ENCODE peak calls at places on chromosomes 11 and 22, in seven cellular contexts. One of them, this sample, is unnamed.

GRCh38 chr22:46070722-46071450 is 79.4 kb upstream of the PPARA start:
- DNase-seq in fibroblast of lung: peak
- DNase-seq in skeletal muscle cell: no peak
- DNase-seq in AG04449: no peak
- DNase-seq in ovary: peak
- DNase-seq in heart right ventricle: peak
- DNase-seq in fibroblast of pulmonary artery: peak
- DNase-seq in this sample: no peak

GRCh38 chr11:86473991-86474833 is 99.5 kb downstream of the CCDC81 start:
- DNase-seq in fibroblast of lung: peak
- DNase-seq in skeletal muscle cell: no peak
- DNase-seq in AG04449: no peak
- DNase-seq in ovary: no peak
- DNase-seq in heart right ventricle: peak
- DNase-seq in fibroblast of pulmonary artery: peak
- DNase-seq in this sample: no peak

GRCh38 chr11:95229199-95230053 is 1.6 kb downstream of the SESN3 start:
- DNase-seq in fibroblast of lung: peak
- DNase-seq in skeletal muscle cell: no peak
- DNase-seq in AG04449: no peak
- DNase-seq in ovary: no peak
- DNase-seq in heart right ventricle: no peak
- DNase-seq in fibroblast of pulmonary artery: peak
- DNase-seq in this sample: no peak

GRCh38 chr11:64659417-64660144 is 63.4 kb downstream of the NRXN2 start:
- DNase-seq in fibroblast of lung: peak
- DNase-seq in skeletal muscle cell: peak
- DNase-seq in AG04449: peak
- DNase-seq in ovary: no peak
- DNase-seq in heart right ventricle: no peak
- DNase-seq in fibroblast of pulmonary artery: peak
- DNase-seq in this sample: no peak

GRCh38 chr11:60528934-60529333 is 13.7 kb downstream of the MS4A13 start:
- DNase-seq in fibroblast of lung: no peak
- DNase-seq in skeletal muscle cell: no peak
- DNase-seq in AG04449: no peak
- DNase-seq in ovary: no peak
- DNase-seq in heart right ventricle: no peak
- DNase-seq in fibroblast of pulmonary artery: no peak
- DNase-seq in this sample: no peak

GRCh38 chr11:1869427-1870325 is 16.8 kb downstream of the LSP1 start:
- DNase-seq in fibroblast of lung: no peak
- DNase-seq in skeletal muscle cell: no peak
- DNase-seq in AG04449: no peak
- DNase-seq in ovary: no peak
- DNase-seq in heart right ventricle: peak
- DNase-seq in fibroblast of pulmonary artery: no peak
- DNase-seq in this sample: no peak

GRCh38 chr22:47090591-47091240 is 328.3 kb downstream of the TBC1D22A start:
- DNase-seq in fibroblast of lung: peak
- DNase-seq in skeletal muscle cell: no peak
- DNase-seq in AG04449: no peak
- DNase-seq in ovary: no peak
- DNase-seq in heart right ventricle: no peak
- DNase-seq in fibroblast of pulmonary artery: peak
- DNase-seq in this sample: no peak

GRCh38 chr11:120279490-120279889 is 39.5 kb downstream of the POU2F3 start:
- DNase-seq in fibroblast of lung: no peak
- DNase-seq in skeletal muscle cell: no peak
- DNase-seq in AG04449: no peak
- DNase-seq in ovary: no peak
- DNase-seq in heart right ventricle: no peak
- DNase-seq in fibroblast of pulmonary artery: no peak
- DNase-seq in this sample: no peak

GRCh38 chr11:32396331-32396730 is 39.0 kb downstream of the WT1 start:
- DNase-seq in fibroblast of lung: no peak
- DNase-seq in skeletal muscle cell: no peak
- DNase-seq in AG04449: no peak
- DNase-seq in ovary: no peak
- DNase-seq in heart right ventricle: no peak
- DNase-seq in fibroblast of pulmonary artery: no peak
- DNase-seq in this sample: no peak

GRCh38 chr11:63592975-63593395 is 21.2 kb downstream of the PLAAT3 start:
- DNase-seq in fibroblast of lung: no peak
- DNase-seq in skeletal muscle cell: no peak
- DNase-seq in AG04449: no peak
- DNase-seq in ovary: no peak
- DNase-seq in heart right ventricle: no peak
- DNase-seq in fibroblast of pulmonary artery: peak
- DNase-seq in this sample: no peak

GRCh38 chr22:47778160-47778658 is 1015.8 kb downstream of the TBC1D22A start:
- DNase-seq in fibroblast of lung: no peak
- DNase-seq in skeletal muscle cell: no peak
- DNase-seq in AG04449: no peak
- DNase-seq in ovary: no peak
- DNase-seq in heart right ventricle: no peak
- DNase-seq in fibroblast of pulmonary artery: no peak
- DNase-seq in this sample: no peak

GRCh38 chr11:16833026-16833425 is 94.6 kb downstream of the C11orf58 start:
- DNase-seq in fibroblast of lung: no peak
- DNase-seq in skeletal muscle cell: no peak
- DNase-seq in AG04449: no peak
- DNase-seq in ovary: no peak
- DNase-seq in heart right ventricle: no peak
- DNase-seq in fibroblast of pulmonary artery: no peak
- DNase-seq in this sample: no peak

GRCh38 chr11:11841121-11841604 is 609 bp upstream of the USP47 start:
- DNase-seq in fibroblast of lung: peak
- DNase-seq in skeletal muscle cell: no peak
- DNase-seq in AG04449: no peak
- DNase-seq in ovary: peak
- DNase-seq in heart right ventricle: peak
- DNase-seq in fibroblast of pulmonary artery: peak
- DNase-seq in this sample: no peak

GRCh38 chr22:25928038-25928437 is 186.1 kb downstream of the MYO18B start:
- DNase-seq in fibroblast of lung: no peak
- DNase-seq in skeletal muscle cell: no peak
- DNase-seq in AG04449: no peak
- DNase-seq in ovary: no peak
- DNase-seq in heart right ventricle: no peak
- DNase-seq in fibroblast of pulmonary artery: no peak
- DNase-seq in this sample: no peak

GRCh38 chr11:117482881-117483280 is 155.2 kb downstream of the CEP164 start:
- DNase-seq in fibroblast of lung: no peak
- DNase-seq in skeletal muscle cell: no peak
- DNase-seq in AG04449: no peak
- DNase-seq in ovary: no peak
- DNase-seq in heart right ventricle: no peak
- DNase-seq in fibroblast of pulmonary artery: no peak
- DNase-seq in this sample: no peak

GRCh38 chr22:30392661-30393321 is 4.0 kb upstream of the SEC14L2 start:
- DNase-seq in fibroblast of lung: no peak
- DNase-seq in skeletal muscle cell: no peak
- DNase-seq in AG04449: no peak
- DNase-seq in ovary: no peak
- DNase-seq in heart right ventricle: no peak
- DNase-seq in fibroblast of pulmonary artery: no peak
- DNase-seq in this sample: no peak

GRCh38 chr11:35798423-35798822 is 135.8 kb downstream of the TRIM44 start:
- DNase-seq in fibroblast of lung: peak
- DNase-seq in skeletal muscle cell: no peak
- DNase-seq in AG04449: no peak
- DNase-seq in ovary: no peak
- DNase-seq in heart right ventricle: no peak
- DNase-seq in fibroblast of pulmonary artery: peak
- DNase-seq in this sample: no peak

GRCh38 chr22:30266445-30267381 is at the start of gene OSM:
- DNase-seq in fibroblast of lung: no peak
- DNase-seq in skeletal muscle cell: no peak
- DNase-seq in AG04449: no peak
- DNase-seq in ovary: no peak
- DNase-seq in heart right ventricle: peak
- DNase-seq in fibroblast of pulmonary artery: no peak
- DNase-seq in this sample: no peak

GRCh38 chr11:831951-832528 is 712 bp upstream of the CD151 start:
- DNase-seq in fibroblast of lung: no peak
- DNase-seq in skeletal muscle cell: no peak
- DNase-seq in AG04449: no peak
- DNase-seq in ovary: no peak
- DNase-seq in heart right ventricle: no peak
- DNase-seq in fibroblast of pulmonary artery: no peak
- DNase-seq in this sample: no peak

GRCh38 chr11:832529-833113 is at the start of gene CD151:
- DNase-seq in fibroblast of lung: peak
- DNase-seq in skeletal muscle cell: no peak
- DNase-seq in AG04449: no peak
- DNase-seq in ovary: no peak
- DNase-seq in heart right ventricle: peak
- DNase-seq in fibroblast of pulmonary artery: peak
- DNase-seq in this sample: no peak

GRCh38 chr11:833114-833791 is 501 bp downstream of the CD151 start:
- DNase-seq in fibroblast of lung: no peak
- DNase-seq in skeletal muscle cell: no peak
- DNase-seq in AG04449: no peak
- DNase-seq in ovary: no peak
- DNase-seq in heart right ventricle: peak
- DNase-seq in fibroblast of pulmonary artery: no peak
- DNase-seq in this sample: no peak

GRCh38 chr11:834371-835316 is 1.9 kb downstream of the CD151 start:
- DNase-seq in fibroblast of lung: peak
- DNase-seq in skeletal muscle cell: no peak
- DNase-seq in AG04449: peak
- DNase-seq in ovary: no peak
- DNase-seq in heart right ventricle: peak
- DNase-seq in fibroblast of pulmonary artery: peak
- DNase-seq in this sample: no peak

DNA sequence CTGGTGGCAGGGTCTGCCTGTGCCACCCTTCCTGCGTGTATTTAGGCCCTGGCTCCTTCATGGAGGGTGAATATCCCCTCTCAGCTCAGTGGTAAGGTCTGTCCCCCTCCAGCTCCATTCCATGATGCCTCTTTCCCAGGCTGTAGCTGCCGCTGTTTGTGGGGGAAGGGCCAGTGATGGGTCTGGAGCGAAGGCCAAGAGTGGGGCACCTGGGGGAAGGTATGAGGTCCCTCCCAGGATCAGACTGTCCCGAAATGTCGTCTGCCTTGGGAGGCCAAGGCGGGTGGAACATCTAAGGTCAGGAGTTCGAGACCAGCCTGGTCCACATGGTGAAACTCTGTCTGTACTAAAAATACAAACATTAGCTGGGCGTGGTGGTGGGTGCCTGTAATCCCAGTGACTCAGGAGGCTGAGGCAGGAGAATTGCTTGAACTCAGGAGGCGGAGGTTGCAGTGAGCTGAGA is 1.1 kb downstream of the CD151 start:
- DNase-seq in fibroblast of lung: no peak
- DNase-seq in skeletal muscle cell: no peak
- DNase-seq in AG04449: no peak
- DNase-seq in ovary: no peak
- DNase-seq in heart right ventricle: no peak
- DNase-seq in fibroblast of pulmonary artery: no peak
- DNase-seq in this sample: no peak
- H3K4me3 ChIP-seq in fibroblast of lung: peak
- H3K4me3 ChIP-seq in skeletal muscle cell: peak
- H3K4me3 ChIP-seq in AG04449: peak
- H3K4me3 ChIP-seq in ovary: peak
- H3K4me3 ChIP-seq in heart right ventricle: peak
- H3K4me3 ChIP-seq in fibroblast of pulmonary artery: peak
- H3K4me3 ChIP-seq in this sample: peak

GRCh38 chr11:57460756-57461749 is 725 bp downstream of the RTN4RL2 start:
- DNase-seq in fibroblast of lung: no peak
- DNase-seq in skeletal muscle cell: no peak
- DNase-seq in AG04449: no peak
- DNase-seq in ovary: no peak
- DNase-seq in heart right ventricle: no peak
- DNase-seq in fibroblast of pulmonary artery: no peak
- DNase-seq in this sample: no peak
- H3K4me3 ChIP-seq in fibroblast of lung: no peak
- H3K4me3 ChIP-seq in skeletal muscle cell: peak
- H3K4me3 ChIP-seq in AG04449: peak
- H3K4me3 ChIP-seq in ovary: peak
- H3K4me3 ChIP-seq in heart right ventricle: peak
- H3K4me3 ChIP-seq in fibroblast of pulmonary artery: peak
- H3K4me3 ChIP-seq in this sample: peak

DNA sequence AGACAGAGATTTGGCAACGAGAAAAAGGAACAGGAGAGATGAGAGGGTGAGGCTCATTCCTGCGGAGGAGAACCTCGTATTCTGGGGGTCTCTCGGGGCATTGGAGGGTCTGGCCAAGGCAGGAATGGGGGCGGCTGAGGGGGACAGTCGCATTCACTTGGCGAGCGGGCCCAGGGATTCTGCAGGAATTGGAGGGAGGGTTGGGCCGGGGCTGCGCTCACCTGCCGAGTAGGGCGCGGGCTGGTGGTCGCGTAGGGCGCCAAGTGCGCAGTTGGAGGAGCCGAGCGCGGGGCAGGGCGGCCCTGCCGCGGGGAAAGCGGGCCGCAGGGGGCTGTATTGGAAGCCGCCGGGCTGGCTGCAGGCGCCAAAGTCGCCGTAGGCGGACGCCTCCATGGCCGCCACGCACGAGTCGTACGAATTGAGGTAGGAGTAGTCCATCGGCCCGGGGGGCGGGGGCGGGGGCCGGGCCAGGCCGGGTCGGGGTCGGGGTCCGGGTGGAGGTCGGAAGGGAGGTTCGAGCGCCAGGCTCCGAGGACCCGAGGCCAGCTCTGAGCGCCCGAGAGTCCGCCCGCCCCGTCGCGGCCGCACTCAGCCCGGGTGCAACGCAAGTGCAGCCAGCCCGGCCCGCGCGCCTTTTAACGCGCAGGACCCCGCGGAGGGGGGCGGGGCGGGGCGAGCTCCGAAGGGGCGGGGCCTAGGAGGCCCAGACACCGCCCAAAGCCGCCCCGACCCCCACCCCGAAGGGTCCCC is at the start of gene PHOX2A:
- DNase-seq in fibroblast of lung: no peak
- DNase-seq in skeletal muscle cell: no peak
- DNase-seq in AG04449: no peak
- DNase-seq in ovary: no peak
- DNase-seq in heart right ventricle: no peak
- DNase-seq in fibroblast of pulmonary artery: no peak
- DNase-seq in this sample: no peak
- H3K4me3 ChIP-seq in fibroblast of lung: no peak
- H3K4me3 ChIP-seq in skeletal muscle cell: peak
- H3K4me3 ChIP-seq in AG04449: peak
- H3K4me3 ChIP-seq in ovary: no peak
- H3K4me3 ChIP-seq in heart right ventricle: peak
- H3K4me3 ChIP-seq in fibroblast of pulmonary artery: no peak
- H3K4me3 ChIP-seq in this sample: peak

DNA sequence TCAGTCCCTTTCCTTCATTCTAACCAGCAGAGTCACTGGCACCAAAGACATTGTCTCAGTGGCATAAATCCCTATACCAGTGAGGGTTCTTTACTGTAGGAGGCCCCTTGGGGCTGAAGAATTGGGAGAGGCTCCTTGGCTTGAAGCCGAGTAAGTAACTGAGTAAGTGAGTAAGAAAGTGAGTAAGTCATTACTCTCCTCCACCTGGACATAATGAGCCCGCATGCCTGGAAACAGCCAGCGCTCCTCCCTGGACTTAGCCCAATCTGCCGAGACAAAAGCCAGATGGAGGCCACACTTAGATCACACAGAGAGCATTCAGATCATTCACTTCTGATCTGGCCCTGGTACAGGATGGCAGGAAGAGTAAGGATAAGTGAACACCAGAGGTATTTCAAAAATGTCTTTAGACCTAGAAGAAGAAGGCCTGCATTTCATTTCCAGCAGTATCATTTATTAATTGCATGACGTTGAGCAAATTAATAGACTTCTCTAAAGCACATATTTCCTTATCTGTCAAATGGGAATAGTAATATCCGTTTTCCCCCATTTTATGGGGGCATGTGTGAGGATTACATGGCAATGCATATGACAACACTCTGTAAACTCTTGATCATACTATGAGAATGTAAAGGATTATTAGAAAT is 8.2 kb upstream of the MICAL3 start:
- DNase-seq in fibroblast of lung: peak
- DNase-seq in skeletal muscle cell: no peak
- DNase-seq in AG04449: no peak
- DNase-seq in ovary: no peak
- DNase-seq in heart right ventricle: no peak
- DNase-seq in fibroblast of pulmonary artery: peak
- DNase-seq in this sample: no peak
- H3K4me3 ChIP-seq in fibroblast of lung: no peak
- H3K4me3 ChIP-seq in skeletal muscle cell: no peak
- H3K4me3 ChIP-seq in AG04449: no peak
- H3K4me3 ChIP-seq in ovary: no peak
- H3K4me3 ChIP-seq in heart right ventricle: no peak
- H3K4me3 ChIP-seq in fibroblast of pulmonary artery: no peak
- H3K4me3 ChIP-seq in this sample: no peak